ENCODE peak calls at places on chromosomes 12 and 14, in ten cellular contexts. F is foreskin melanocyte; V is activated naive CD4-positive, alpha-beta T cell; K is fibroblast of the aortic adventitia; Y is Peyer's patch; D is stimulated activated CD4-positive, alpha-beta T cell treated with anti-CD3 and anti-CD28 coated beads, Interleukin-2, amount 100 ng/mL, for 48 hours; T is HT-29; J is GM03348; R is COLO829; W is NCI-H345. I is an unnamed sample.

GRCh38 chr12:50514526-50515276 is 9.9 kb downstream of the DIP2B start:
- DNase-seq in W (no peak), R (no peak), D (no peak), Y (peak; percentile 50), T (no peak), K (no peak), J (no peak), V (no peak), F (no peak), I (peak; percentile 62)

GRCh38 chr12:64125913-64126312 is 96.2 kb downstream of the KICS2 start:
- DNase-seq in K (peak; percentile 23), W (no peak), Y (no peak), F (no peak), R (no peak), D (no peak), V (no peak), T (no peak), J (no peak), I (no peak)

GRCh38 chr12:38669530-38669929 is 235.9 kb downstream of the CPNE8 start:
- DNase-seq in D (no peak), J (no peak), T (no peak), V (no peak), W (no peak), Y (no peak), R (no peak), F (no peak), K (peak; percentile 7), I (no peak)

GRCh38 chr14:75344396-75344795 is 65.8 kb downstream of the FOS start:
- DNase-seq in D (no peak), J (no peak), W (no peak), F (no peak), T (no peak), V (no peak), R (no peak), K (no peak), Y (no peak), I (no peak)

GRCh38 chr12:132448453-132448800 is 41.5 kb upstream of the FBRSL1 start:
- DNase-seq in K (no peak), Y (no peak), T (no peak), W (no peak), D (no peak), R (no peak), F (no peak), V (no peak), J (no peak), I (no peak)

GRCh38 chr14:69658664-69659261 is 47.4 kb downstream of the SUSD6 start:
- DNase-seq in K (no peak), D (no peak), J (no peak), T (peak; percentile 49), Y (no peak), V (no peak), W (no peak), R (no peak), F (no peak), I (peak; percentile 90)

GRCh38 chr12:123319826-123320225 is 44.8 kb downstream of the SBNO1 start:
- DNase-seq in V (no peak), Y (no peak), F (no peak), W (no peak), D (no peak), R (no peak), K (no peak), T (no peak), J (no peak), I (no peak)

GRCh38 chr14:104262515-104263514 is 124.4 kb downstream of the KIF26A start:
- DNase-seq in J (no peak), F (no peak), V (no peak), K (no peak), T (no peak), W (no peak), Y (no peak), R (no peak), D (no peak), I (no peak)

GRCh38 chr14:105411017-105411941 is 8.3 kb upstream of the MTA1 start:
- DNase-seq in F (no peak), R (peak; percentile 52), D (no peak), Y (no peak), T (peak; percentile 34), W (peak; percentile 56), J (peak; percentile 98), V (peak; percentile 12), K (peak; percentile 10), I (peak; percentile 88)

GRCh38 chr12:50151047-50151687 is 16.0 kb downstream of the CERS5 start:
- DNase-seq in D (no peak), R (no peak), V (no peak), T (no peak), Y (no peak), J (no peak), K (peak; percentile 51), W (no peak), F (no peak), I (no peak)

GRCh38 chr12:122336015-122336946 is 70.0 kb upstream of the VPS33A start:
- DNase-seq in D (peak; percentile 40), W (peak; percentile 1), V (peak; percentile 17), R (peak; percentile 24), K (peak; percentile 40), Y (no peak), J (peak; percentile 63), F (peak; percentile 12), T (peak; percentile 50), I (peak; percentile 45)

GRCh38 chr14:33307691-33308369 is 369.2 kb downstream of the NPAS3 start:
- DNase-seq in W (peak; percentile 78), D (no peak), J (peak; percentile 74), T (no peak), Y (no peak), V (no peak), F (no peak), K (peak; percentile 53), R (no peak), I (peak; percentile 88)

GRCh38 chr12:62268956-62269355 is 8.8 kb downstream of the USP15 start:
- DNase-seq in K (peak; percentile 58), R (no peak), W (no peak), V (no peak), Y (no peak), F (no peak), D (no peak), J (no peak), T (no peak), I (no peak)

GRCh38 chr12:126910570-126910969 is 1356.4 kb upstream of the TMEM132C start:
- DNase-seq in Y (no peak), D (no peak), R (no peak), F (no peak), T (no peak), K (no peak), W (no peak), V (no peak), J (no peak), I (no peak)

GRCh38 chr14:61516125-61516740 is 179.1 kb upstream of the HIF1A start:
- DNase-seq in K (peak; percentile 32), Y (no peak), T (no peak), V (no peak), J (no peak), W (no peak), D (no peak), F (no peak), R (no peak), I (no peak)

GRCh38 chr12:46266382-46266791 is 2.5 kb downstream of the SLC38A1 start:
- DNase-seq in Y (peak; percentile 35), J (no peak), D (no peak), R (no peak), V (peak; percentile 3), F (no peak), T (peak; percentile 59), K (peak; percentile 72), W (peak; percentile 9), I (peak; percentile 85)

GRCh38 chr14:58216544-58216943 is 16.6 kb downstream of the ACTR10 start:
- DNase-seq in J (peak; percentile 18), R (peak; percentile 31), K (no peak), W (no peak), V (no peak), T (no peak), Y (no peak), D (no peak), F (no peak), I (no peak)

GRCh38 chr14:37709419-37710195 is 114.2 kb downstream of the TTC6 start:
- DNase-seq in J (peak; percentile 36), D (no peak), T (peak; percentile 31), Y (no peak), W (no peak), F (no peak), V (no peak), R (peak; percentile 17), K (peak; percentile 17), I (peak; percentile 41)

GRCh38 chr12:104376650-104377506 is 73.3 kb downstream of the EID3 start:
- DNase-seq in R (peak; percentile 35), V (no peak), Y (no peak), J (peak; percentile 51), K (no peak), D (no peak), T (no peak), F (no peak), W (no peak), I (no peak)

GRCh38 chr12:56599041-56599440 is 31.1 kb downstream of the BAZ2A start:
- DNase-seq in W (no peak), V (no peak), J (no peak), F (no peak), T (no peak), R (no peak), Y (no peak), D (no peak), K (no peak), I (no peak)

GRCh38 chr12:47032644-47033043 is 46.8 kb upstream of the PCED1B start:
- DNase-seq in T (peak; percentile 84), W (peak; percentile 24), F (peak; percentile 35), D (no peak), V (no peak), Y (no peak), R (no peak), J (peak; percentile 39), K (peak; percentile 87), I (peak; percentile 71)

GRCh38 chr14:36333106-36333505 is 12.7 kb upstream of the MBIP start:
- DNase-seq in J (no peak), V (no peak), D (no peak), T (no peak), R (no peak), Y (no peak), F (peak; percentile 64), W (no peak), K (no peak), I (no peak)

I was measured in NCI-H69.